ENCODE peak calls at places on chromosomes 3 and 15, in four cellular contexts. D is K562, H is GM12878, P is SK-N-SH. B is an unnamed sample.

GRCh38 chr3:179544981-179545645 is 17.6 kb upstream of the ACTL6A start:
- DNase-seq in P (no peak), H (no peak), D (no peak), B (no peak)

GRCh38 chr3:133037440-133037839 is 751 bp upstream of the TMEM108 start:
- DNase-seq in P (no peak), H (no peak), D (no peak), B (no peak)

GRCh38 chr15:92655178-92655995 is at the start of gene FAM174B:
- DNase-seq in H (no peak), P (peak), D (no peak), B (peak)

GRCh38 chr15:57550640-57551039 is 41.1 kb upstream of the MYZAP start:
- DNase-seq in H (no peak), D (no peak), P (no peak), B (no peak)

GRCh38 chr3:55180936-55181535 is 253.2 kb upstream of the LRTM1 start:
- DNase-seq in P (peak), D (peak), H (no peak), B (peak)

GRCh38 chr3:18623220-18623619 is 198.1 kb upstream of the SATB1 start:
- DNase-seq in H (no peak), P (no peak), D (no peak), B (no peak)

GRCh38 chr3:138219255-138219654 is 32.2 kb downstream of the ARMC8 start:
- DNase-seq in H (no peak), P (no peak), D (no peak), B (no peak)

GRCh38 chr3:147411235-147411607 is 2.1 kb downstream of the ZIC1 start:
- DNase-seq in D (no peak), H (no peak), P (no peak), B (no peak)

GRCh38 chr3:30203301-30203700 is 403.1 kb upstream of the TGFBR2 start:
- DNase-seq in H (no peak), P (no peak), D (no peak), B (no peak)

GRCh38 chr3:105253225-105253624 is 113.5 kb upstream of the ALCAM start:
- DNase-seq in D (no peak), H (no peak), P (no peak), B (no peak)

GRCh38 chr3:90092994-90093393 is 985.6 kb downstream of the EPHA3 start:
- DNase-seq in D (no peak), P (peak), H (no peak), B (no peak)

GRCh38 chr3:90091557-90091956 is 984.1 kb downstream of the EPHA3 start:
- DNase-seq in D (peak), P (peak), H (no peak), B (peak)
- TF ChIP-seq USF1 in D (no peak), P (no peak), H (no peak), B (no peak)

GRCh38 chr3:152352559-152352958 is 83.8 kb downstream of the MBNL1 start:
- DNase-seq in P (no peak), D (no peak), H (no peak), B (no peak)
- TF ChIP-seq USF1 in P (no peak), D (no peak), H (no peak), B (no peak)

DNA sequence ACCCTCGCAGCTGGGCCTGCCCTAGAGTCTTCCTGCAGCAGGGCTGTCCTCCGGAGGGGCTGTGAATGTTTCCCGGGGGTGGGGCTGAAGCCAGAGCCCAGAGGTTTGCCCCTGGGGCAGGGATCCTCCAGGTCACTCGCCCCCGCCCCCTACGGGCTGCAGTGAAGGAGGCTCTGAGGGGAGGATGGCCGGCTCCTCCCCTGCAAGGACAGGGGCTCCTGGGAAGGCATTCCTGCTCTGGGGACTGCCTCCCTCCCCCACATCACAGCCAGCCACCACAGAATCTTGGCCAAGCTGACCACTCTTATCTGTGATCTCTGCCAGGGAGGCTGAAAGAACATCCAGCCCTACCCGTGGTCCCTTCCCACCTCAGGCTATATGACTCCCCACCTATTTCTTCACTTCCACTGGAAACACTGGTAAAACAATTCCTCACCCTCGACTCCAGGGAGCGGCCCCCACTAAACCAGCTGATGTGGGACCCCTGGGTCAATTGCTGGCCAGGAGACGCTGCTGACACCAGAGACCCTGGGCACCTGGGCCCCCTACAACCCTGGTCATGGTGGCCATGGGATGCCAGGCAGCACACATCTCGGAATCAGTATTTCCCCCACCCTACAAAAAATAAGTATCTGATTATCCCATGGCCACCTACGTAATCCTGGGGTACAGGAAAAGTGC is 66.0 kb downstream of the HMCES start:
- DNase-seq in P (no peak), D (peak), H (no peak), B (peak)
- TF ChIP-seq USF1 in P (no peak), D (no peak), H (no peak), B (no peak)

DNA sequence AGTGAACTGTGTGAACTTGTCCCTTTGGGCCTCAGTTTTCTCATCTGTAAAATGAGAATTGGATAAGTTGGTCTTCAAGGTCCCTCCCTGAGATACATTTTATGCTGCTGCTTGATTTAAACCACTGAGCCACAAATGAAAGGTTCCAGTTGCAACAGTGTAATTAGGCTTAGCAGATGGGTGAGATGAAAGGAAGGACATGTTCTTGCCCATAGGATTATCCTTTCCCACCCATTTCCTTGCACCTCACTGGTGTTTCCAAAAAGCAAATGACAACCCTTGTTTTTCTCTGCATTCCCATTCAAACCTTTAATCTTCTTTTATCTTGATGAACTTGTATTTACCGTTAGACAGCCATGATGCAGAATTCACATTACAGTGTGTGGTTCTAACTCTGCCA is 43.9 kb downstream of the MAP2K1 start:
- DNase-seq in D (no peak), P (no peak), H (no peak), B (no peak)
- TF ChIP-seq USF1 in D (no peak), P (no peak), H (no peak), B (no peak)

GRCh38 chr3:36483709-36484108 is 103.4 kb downstream of the STAC start:
- DNase-seq in H (no peak), P (no peak), D (no peak), B (no peak)
- TF ChIP-seq USF1 in H (no peak), P (no peak), D (no peak), B (no peak)

DNA sequence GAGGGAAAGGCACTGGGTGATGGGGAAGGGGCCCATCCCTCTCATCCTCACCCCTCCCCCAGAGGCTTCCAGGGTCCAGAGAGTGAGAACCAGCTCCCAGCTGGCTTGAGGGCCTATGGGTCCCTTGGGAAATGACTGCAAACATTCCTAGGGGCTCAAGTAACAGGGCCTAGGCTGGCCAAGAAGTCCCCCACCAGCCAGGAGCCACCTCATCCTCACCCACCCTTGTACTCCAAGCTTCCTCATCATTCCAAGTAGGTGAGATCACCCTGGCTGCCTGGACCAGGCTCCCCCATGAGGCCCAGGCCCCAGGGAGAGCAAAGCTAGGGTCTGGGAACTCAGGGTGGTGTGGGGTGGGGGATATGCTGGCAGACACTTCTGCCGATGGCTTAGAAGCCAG is 14.8 kb downstream of the LOXL1 start:
- DNase-seq in P (no peak), D (no peak), H (no peak), B (no peak)
- TF ChIP-seq USF1 in P (no peak), D (no peak), H (no peak), B (no peak)

DNA sequence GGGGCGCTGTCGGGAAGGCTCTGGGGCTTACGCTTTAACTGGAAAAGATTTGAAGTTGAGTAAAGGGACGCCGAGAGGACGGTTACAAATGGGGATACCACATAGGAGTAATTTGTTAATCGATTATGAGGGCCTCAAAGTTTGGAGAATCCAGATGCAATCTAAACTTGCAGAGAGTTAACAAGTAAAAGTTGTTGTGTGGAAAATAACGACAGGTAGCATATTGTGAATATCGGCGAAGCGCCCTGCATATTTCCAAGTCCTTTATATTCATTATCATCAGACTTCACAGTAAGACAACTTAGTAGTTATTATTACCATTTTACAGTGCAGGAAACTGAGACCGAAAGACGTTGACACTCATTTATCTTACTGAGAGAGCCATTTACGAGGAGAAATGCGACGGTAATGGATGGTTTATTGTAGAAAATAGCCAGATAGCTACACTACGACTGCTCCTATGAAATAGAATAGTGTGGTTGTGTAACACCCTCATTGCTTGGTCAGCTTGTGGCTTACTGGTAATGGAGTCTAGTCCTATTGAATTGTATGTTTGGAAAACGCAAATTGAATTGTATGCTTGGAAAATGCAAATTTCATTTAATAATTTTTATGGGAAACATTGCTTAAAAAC is 702 bp downstream of the MKRN2 start:
- DNase-seq in P (no peak), H (no peak), D (no peak), B (no peak)
- TF ChIP-seq USF1 in P (no peak), H (no peak), D (no peak), B (no peak)

B was measured in WTC11.